ENCODE peak calls at places on chromosome 11, in eight cellular contexts. A is neural progenitor cell, G is sigmoid colon, P is colonic mucosa, Z is thoracic aorta, C is psoas muscle, K is tibial nerve, J is left ventricle myocardium inferior. O is an unnamed sample.
A peak's percentile ranks its signal among the peaks of the same experiment; 100 is the strongest.

GRCh38 chr11:76025068-76025467 is 181.2 kb downstream of the WNT11 start:
- DNase-seq in A (no peak), G (no peak), P (no peak), Z (no peak), C (no peak), K (no peak), J (no peak), O (peak; percentile 83)

GRCh38 chr11:62953811-62954210 is 31.0 kb downstream of the SLC22A6 start:
- DNase-seq in A (no peak), G (no peak), P (no peak), Z (no peak), C (no peak), K (no peak), J (no peak), O (no peak)

GRCh38 chr11:34757026-34757451 is 136.1 kb downstream of the EHF start:
- DNase-seq in A (no peak), G (no peak), P (peak; percentile 65), Z (no peak), C (no peak), K (no peak), J (no peak), O (no peak)

GRCh38 chr11:44403587-44404322 is 93.8 kb upstream of the ALX4 start:
- DNase-seq in A (no peak), G (no peak), P (no peak), Z (no peak), C (no peak), K (no peak), J (no peak), O (no peak)

GRCh38 chr11:133947298-133947905 is 9.4 kb downstream of the IGSF9B start:
- DNase-seq in A (peak; percentile 91), G (no peak), P (no peak), Z (no peak), C (peak; percentile 67), K (no peak), J (peak; percentile 60), O (no peak)

GRCh38 chr11:106276859-106277436 is 199.5 kb downstream of the AASDHPPT start:
- DNase-seq in A (peak; percentile 49), G (no peak), P (no peak), Z (no peak), C (no peak), K (no peak), J (no peak), O (no peak)

GRCh38 chr11:63944987-63945386 is 6.2 kb downstream of the NAA40 start:
- DNase-seq in A (no peak), G (peak; percentile 74), P (peak; percentile 38), Z (peak; percentile 12), C (peak; percentile 91), K (no peak), J (peak; percentile 45), O (no peak)

GRCh38 chr11:128720522-128720985 is 26.7 kb downstream of the FLI1 start:
- DNase-seq in A (peak; percentile 68), G (no peak), P (no peak), Z (no peak), C (no peak), K (no peak), J (no peak), O (no peak)

GRCh38 chr11:60251485-60252207 is 8.7 kb upstream of the MS4A4E start:
- DNase-seq in A (peak; percentile 63), G (no peak), P (no peak), Z (no peak), C (no peak), K (peak; percentile 36), J (no peak), O (no peak)

GRCh38 chr11:128036556-128037093 is 550.7 kb downstream of the ETS1 start:
- DNase-seq in A (no peak), G (no peak), P (no peak), Z (no peak), C (no peak), K (no peak), J (no peak), O (no peak)

DNA sequence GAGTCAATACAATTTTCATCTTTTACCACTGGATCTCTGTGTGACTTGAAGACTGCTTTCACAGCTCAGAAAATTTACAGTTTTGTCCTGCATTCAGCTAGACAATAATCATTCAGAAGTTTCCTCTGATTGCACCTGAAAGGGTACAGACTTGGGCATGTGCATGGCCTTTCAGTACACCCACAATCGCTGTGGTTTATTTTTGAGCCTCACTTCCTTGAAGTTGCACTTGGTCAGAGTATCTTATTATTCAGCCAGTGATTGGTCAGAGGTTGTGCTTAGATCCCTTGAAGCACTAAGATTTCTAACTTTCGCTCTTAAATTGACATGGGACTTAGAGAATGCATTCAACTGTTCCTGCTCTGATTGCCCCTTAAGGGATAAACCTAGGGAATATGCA is 508.2 kb downstream of the FAM181B start:
- DNase-seq in A (no peak), G (no peak), P (no peak), Z (no peak), C (no peak), K (no peak), J (no peak), O (no peak)
- TF ChIP-seq CTCF in A (no peak), G (no peak), P (no peak), Z (no peak), C (no peak), K (no peak), J (no peak), O (no peak)

GRCh38 chr11:122201126-122201525 is 85.1 kb upstream of the BLID start:
- DNase-seq in A (no peak), G (no peak), P (no peak), Z (no peak), C (no peak), K (no peak), J (no peak), O (no peak)
- H3K27me3 ChIP-seq in A (no peaks in the 10 kb centered on the region), G (no peaks in the 10 kb centered on the region), P (no peaks in the 10 kb centered on the region), Z (no peaks in the 10 kb centered on the region), C (no peaks in the 10 kb centered on the region), K (no peaks in the 10 kb centered on the region), J (no peaks in the 10 kb centered on the region), O (no peaks in the 10 kb centered on the region)

DNA sequence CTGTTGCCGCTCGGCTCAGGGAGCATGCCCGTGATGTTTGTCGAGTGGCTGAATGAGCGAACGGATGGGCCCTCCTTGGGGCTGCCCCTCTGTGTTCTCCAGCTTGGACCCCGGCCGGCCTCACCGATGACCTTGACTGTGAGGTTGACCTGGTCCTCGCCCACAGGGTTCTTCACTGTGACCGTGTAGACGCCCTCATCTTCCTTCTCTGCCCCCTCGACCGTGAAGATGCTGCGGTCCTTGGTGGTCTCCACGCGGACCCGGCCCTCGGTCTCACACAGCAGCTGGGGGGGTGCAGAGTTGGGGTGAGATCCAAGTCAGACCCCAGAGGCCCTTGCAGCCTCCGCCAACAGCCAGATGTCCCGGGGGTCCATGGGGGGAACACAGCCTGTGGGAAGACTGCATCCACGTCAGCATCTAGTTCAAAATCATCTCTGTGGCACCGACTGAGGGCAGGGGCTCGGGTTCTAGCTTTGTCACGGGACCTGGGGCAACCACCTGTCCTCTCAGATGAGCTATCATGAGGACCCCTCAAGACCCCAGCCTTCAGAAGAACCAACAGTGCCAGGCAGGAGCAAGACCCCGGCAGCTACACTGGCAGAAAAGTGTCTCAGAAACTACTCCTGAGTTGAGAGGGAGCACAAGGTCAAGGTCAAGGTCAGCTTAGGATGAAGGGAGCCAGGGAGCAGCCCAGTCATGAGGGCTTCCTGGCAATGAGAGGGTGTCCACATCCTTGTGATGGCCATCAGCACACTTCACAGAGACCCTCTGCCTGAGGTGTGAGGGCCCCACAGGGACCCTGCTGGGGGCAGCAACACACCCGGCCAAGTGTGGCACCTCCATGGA is 13.9 kb downstream of the MYBPC3 start:
- DNase-seq in A (no peak), G (no peak), P (no peak), Z (no peak), C (no peak), K (no peak), J (no peak), O (no peak)
- H3K36me3 ChIP-seq in A (no peaks in the 10 kb centered on the region), G (no peaks in the 10 kb centered on the region), P (no peaks in the 10 kb centered on the region), Z (no peaks in the 10 kb centered on the region), C (no peaks in the 10 kb centered on the region), K (no peaks in the 10 kb centered on the region), J (peaks cover 79% of the 10 kb centered on the region), O (no peaks in the 10 kb centered on the region)

GRCh38 chr11:40417627-40418026 is 1041.8 kb downstream of the LRRC4C start:
- DNase-seq in A (no peak), G (no peak), P (no peak), Z (no peak), C (no peak), K (no peak), J (no peak), O (no peak)
- TF ChIP-seq CTCF in A (no peak), G (no peak), P (no peak), Z (no peak), C (no peak), K (no peak), J (no peak), O (no peak)

GRCh38 chr11:65809496-65809895 is 22.6 kb downstream of the OVOL1 start:
- DNase-seq in A (no peak), G (no peak), P (no peak), Z (no peak), C (no peak), K (no peak), J (no peak), O (no peak)

GRCh38 chr11:65810046-65810868 is 23.4 kb downstream of the OVOL1 start:
- DNase-seq in A (no peak), G (no peak), P (no peak), Z (no peak), C (no peak), K (no peak), J (no peak), O (no peak)

GRCh38 chr11:65808744-65809341 is 22.0 kb downstream of the OVOL1 start:
- DNase-seq in A (no peak), G (no peak), P (no peak), Z (no peak), C (no peak), K (no peak), J (no peak), O (no peak)

GRCh38 chr11:65803797-65804492 is 17.1 kb downstream of the OVOL1 start:
- DNase-seq in A (no peak), G (peak; percentile 40), P (no peak), Z (no peak), C (peak; percentile 15), K (no peak), J (no peak), O (no peak)

DNA sequence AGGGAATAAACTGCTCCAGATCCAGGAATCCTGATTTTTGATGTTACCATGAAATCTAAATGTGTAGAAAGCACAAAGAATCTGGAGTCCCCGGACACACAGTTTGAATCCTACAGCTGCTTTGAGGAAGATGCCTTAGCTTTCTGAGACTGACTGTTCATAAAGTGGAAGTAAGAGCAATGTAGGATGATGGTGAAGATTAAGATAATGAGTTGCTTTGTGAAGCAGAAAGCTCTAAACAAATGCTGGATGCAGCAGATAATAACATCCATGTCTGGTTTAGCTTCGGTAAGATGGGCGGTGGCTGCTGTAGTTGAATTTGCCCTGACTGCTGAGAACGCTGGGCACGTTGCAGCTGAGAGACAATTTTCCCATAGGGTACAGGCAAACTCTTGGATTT is 20.1 kb downstream of the OVOL1 start:
- DNase-seq in A (no peak), G (no peak), P (no peak), Z (no peak), C (no peak), K (no peak), J (no peak), O (no peak)
- H3K27me3 ChIP-seq in A (no peaks in the 10 kb centered on the region), G (peaks cover 45% of the 10 kb centered on the region), P (no peaks in the 10 kb centered on the region), Z (no peaks in the 10 kb centered on the region), C (no peaks in the 10 kb centered on the region), K (peaks cover 2% of the 10 kb centered on the region), J (peaks cover 70% of the 10 kb centered on the region), O (peaks cover 16% of the 10 kb centered on the region)

GRCh38 chr11:67282155-67282875 is 6.8 kb upstream of the ANKRD13D start:
- DNase-seq in A (no peak), G (peak; percentile 65), P (no peak), Z (no peak), C (peak; percentile 47), K (no peak), J (peak; percentile 17), O (no peak)
- H3K36me3 ChIP-seq in A (no peaks in the 10 kb centered on the region), G (peaks cover 80% of the 10 kb centered on the region), P (peaks cover 55% of the 10 kb centered on the region), Z (peaks cover 75% of the 10 kb centered on the region), C (peaks cover 88% of the 10 kb centered on the region), K (peaks cover 5% of the 10 kb centered on the region), J (peaks cover 87% of the 10 kb centered on the region), O (peaks cover 57% of the 10 kb centered on the region)